ENCODE peak calls at places on chromosomes 11 and 22, in six cellular contexts. One of them, this sample, is unnamed.

GRCh38 chr11:117076941-117077659 is 21.1 kb downstream of the SIK3 start:
- DNase-seq in body of pancreas: no peak
- DNase-seq in WERI-Rb-1: no peak
- DNase-seq in thoracic aorta: no peak
- DNase-seq in nephron progenitor cell: no peak
- DNase-seq in mammary epithelial cell: no peak
- DNase-seq in this sample: no peak

GRCh38 chr11:24312464-24313238 is 184.2 kb upstream of the LUZP2 start:
- DNase-seq in body of pancreas: no peak
- DNase-seq in WERI-Rb-1: no peak
- DNase-seq in thoracic aorta: no peak
- DNase-seq in nephron progenitor cell: no peak
- DNase-seq in mammary epithelial cell: no peak
- DNase-seq in this sample: no peak

GRCh38 chr11:65045061-65045460 is 4.1 kb downstream of the SAC3D1 start:
- DNase-seq in body of pancreas: no peak
- DNase-seq in WERI-Rb-1: no peak
- DNase-seq in thoracic aorta: no peak
- DNase-seq in nephron progenitor cell: no peak
- DNase-seq in mammary epithelial cell: no peak
- DNase-seq in this sample: no peak

GRCh38 chr11:23570828-23571227 is 710.6 kb upstream of the CCDC179 start:
- DNase-seq in body of pancreas: no peak
- DNase-seq in WERI-Rb-1: no peak
- DNase-seq in thoracic aorta: no peak
- DNase-seq in nephron progenitor cell: no peak
- DNase-seq in mammary epithelial cell: no peak
- DNase-seq in this sample: peak; percentile 54

GRCh38 chr11:36508743-36509142 is 1.3 kb downstream of the TRAF6 start:
- DNase-seq in body of pancreas: no peak
- DNase-seq in WERI-Rb-1: no peak
- DNase-seq in thoracic aorta: no peak
- DNase-seq in nephron progenitor cell: no peak
- DNase-seq in mammary epithelial cell: peak; percentile 14
- DNase-seq in this sample: peak; percentile 15

GRCh38 chr22:27507066-27507715 is 294.4 kb downstream of the MN1 start:
- DNase-seq in body of pancreas: no peak
- DNase-seq in WERI-Rb-1: no peak
- DNase-seq in thoracic aorta: no peak
- DNase-seq in nephron progenitor cell: no peak
- DNase-seq in mammary epithelial cell: no peak
- DNase-seq in this sample: peak; percentile 43

GRCh38 chr11:71418643-71419042 is 29.6 kb downstream of the DHCR7 start:
- DNase-seq in body of pancreas: no peak
- DNase-seq in WERI-Rb-1: no peak
- DNase-seq in thoracic aorta: no peak
- DNase-seq in nephron progenitor cell: no peak
- DNase-seq in mammary epithelial cell: no peak
- DNase-seq in this sample: no peak

GRCh38 chr22:31177420-31178162 is 17.6 kb downstream of the RNF185 start:
- DNase-seq in body of pancreas: no peak
- DNase-seq in WERI-Rb-1: no peak
- DNase-seq in thoracic aorta: peak; percentile 51
- DNase-seq in nephron progenitor cell: no peak
- DNase-seq in mammary epithelial cell: peak; percentile 96
- DNase-seq in this sample: peak; percentile 25

GRCh38 chr11:114319716-114320328 is 23.6 kb downstream of the NNMT start:
- DNase-seq in body of pancreas: no peak
- DNase-seq in WERI-Rb-1: no peak
- DNase-seq in thoracic aorta: no peak
- DNase-seq in nephron progenitor cell: no peak
- DNase-seq in mammary epithelial cell: no peak
- DNase-seq in this sample: no peak

GRCh38 chr11:58867556-58867955 is 23.1 kb upstream of the GLYATL2 start:
- DNase-seq in body of pancreas: no peak
- DNase-seq in WERI-Rb-1: no peak
- DNase-seq in thoracic aorta: no peak
- DNase-seq in nephron progenitor cell: no peak
- DNase-seq in mammary epithelial cell: peak; percentile 53
- DNase-seq in this sample: peak; percentile 27

GRCh38 chr22:28402539-28402938 is 277.1 kb downstream of the TTC28 start:
- DNase-seq in body of pancreas: no peak
- DNase-seq in WERI-Rb-1: no peak
- DNase-seq in thoracic aorta: no peak
- DNase-seq in nephron progenitor cell: no peak
- DNase-seq in mammary epithelial cell: no peak
- DNase-seq in this sample: no peak

GRCh38 chr11:18791175-18792065 is at the start of gene PTPN5:
- DNase-seq in body of pancreas: no peak
- DNase-seq in WERI-Rb-1: peak; percentile 20
- DNase-seq in thoracic aorta: no peak
- DNase-seq in nephron progenitor cell: peak; percentile 73
- DNase-seq in mammary epithelial cell: peak; percentile 14
- DNase-seq in this sample: no peak

GRCh38 chr11:10499452-10500262 is 41.3 kb downstream of the RNF141 start:
- DNase-seq in body of pancreas: no peak
- DNase-seq in WERI-Rb-1: no peak
- DNase-seq in thoracic aorta: no peak
- DNase-seq in nephron progenitor cell: no peak
- DNase-seq in mammary epithelial cell: no peak
- DNase-seq in this sample: no peak

GRCh38 chr11:35177370-35177769 is 38.4 kb downstream of the CD44 start:
- DNase-seq in body of pancreas: no peak
- DNase-seq in WERI-Rb-1: no peak
- DNase-seq in thoracic aorta: no peak
- DNase-seq in nephron progenitor cell: peak; percentile 5
- DNase-seq in mammary epithelial cell: no peak
- DNase-seq in this sample: no peak

GRCh38 chr11:84019576-84020194 is 733.5 kb upstream of the CCDC90B start:
- DNase-seq in body of pancreas: no peak
- DNase-seq in WERI-Rb-1: no peak
- DNase-seq in thoracic aorta: no peak
- DNase-seq in nephron progenitor cell: no peak
- DNase-seq in mammary epithelial cell: peak; percentile 0
- DNase-seq in this sample: peak; percentile 10

GRCh38 chr11:99160447-99160846 is 139.7 kb downstream of the CNTN5 start:
- DNase-seq in body of pancreas: no peak
- DNase-seq in WERI-Rb-1: no peak
- DNase-seq in thoracic aorta: no peak
- DNase-seq in nephron progenitor cell: no peak
- DNase-seq in mammary epithelial cell: no peak
- DNase-seq in this sample: no peak

GRCh38 chr11:10307022-10307410 is 2.1 kb downstream of the ADM start:
- DNase-seq in body of pancreas: no peak
- DNase-seq in WERI-Rb-1: no peak
- DNase-seq in thoracic aorta: no peak
- DNase-seq in nephron progenitor cell: no peak
- DNase-seq in mammary epithelial cell: no peak
- DNase-seq in this sample: peak; percentile 89

GRCh38 chr22:45061332-45061731 is 51.5 kb upstream of the PHF21B start:
- DNase-seq in body of pancreas: no peak
- DNase-seq in WERI-Rb-1: no peak
- DNase-seq in thoracic aorta: no peak
- DNase-seq in nephron progenitor cell: no peak
- DNase-seq in mammary epithelial cell: no peak
- DNase-seq in this sample: no peak

GRCh38 chr11:5808500-5809121 is at the start of gene OR52N2:
- DNase-seq in body of pancreas: peak; percentile 79
- DNase-seq in WERI-Rb-1: peak; percentile 59
- DNase-seq in thoracic aorta: no peak
- DNase-seq in nephron progenitor cell: peak; percentile 80
- DNase-seq in mammary epithelial cell: peak; percentile 51
- DNase-seq in this sample: peak; percentile 79

GRCh38 chr11:2992234-2992999 is at the start of gene NAP1L4:
- DNase-seq in body of pancreas: peak; percentile 97
- DNase-seq in WERI-Rb-1: peak; percentile 97
- DNase-seq in thoracic aorta: peak; percentile 88
- DNase-seq in nephron progenitor cell: peak; percentile 98
- DNase-seq in mammary epithelial cell: peak; percentile 95
- DNase-seq in this sample: peak; percentile 98

DNA sequence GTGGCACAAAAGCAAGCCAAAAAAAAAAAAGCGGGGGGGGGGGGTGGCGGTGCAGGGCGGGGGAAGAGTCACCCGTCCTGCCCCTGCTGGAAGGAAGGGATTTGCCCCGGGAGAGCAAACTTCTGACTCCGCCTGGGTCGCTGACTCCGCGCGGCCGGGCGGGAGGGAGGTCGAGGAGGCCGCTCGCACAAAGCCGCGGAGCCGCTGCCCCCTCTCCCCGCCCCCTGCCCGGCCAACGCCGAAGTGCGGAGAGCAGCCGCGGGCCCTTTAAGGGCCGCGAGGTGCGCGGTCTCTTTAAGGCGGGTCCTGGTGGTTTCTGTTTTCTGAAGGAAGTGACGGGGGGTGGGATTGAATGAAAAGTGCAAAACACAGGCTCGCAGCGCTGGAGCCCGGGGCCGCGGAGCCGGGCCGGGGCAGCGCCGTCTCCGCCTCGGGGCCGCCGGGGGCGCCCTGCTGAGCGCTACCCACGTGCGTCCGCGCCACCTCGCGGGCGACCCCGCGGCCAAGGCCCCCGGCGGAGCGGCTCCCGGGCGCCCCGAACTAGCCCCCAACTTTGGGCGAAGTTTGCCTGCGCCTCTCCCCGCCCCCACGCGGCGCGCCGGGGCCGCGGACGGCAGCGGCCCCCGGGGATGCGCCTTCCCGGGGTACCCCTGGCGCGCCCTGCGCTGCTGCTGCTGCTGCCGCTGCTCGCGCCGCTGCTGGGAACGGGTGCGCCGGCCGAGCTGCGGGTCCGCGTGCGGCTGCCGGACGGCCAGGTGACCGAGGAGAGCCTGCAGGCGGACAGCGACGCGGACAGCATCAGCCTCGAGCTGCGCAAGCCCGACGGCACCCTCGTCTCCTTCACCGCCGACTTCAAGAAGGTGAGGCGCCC is at the start of gene OAF:
- DNase-seq in body of pancreas: peak; percentile 88
- DNase-seq in WERI-Rb-1: peak; percentile 61
- DNase-seq in thoracic aorta: no peak
- DNase-seq in nephron progenitor cell: peak; percentile 85
- DNase-seq in mammary epithelial cell: peak; percentile 80
- DNase-seq in this sample: peak; percentile 89
- TF ChIP-seq CTCF in body of pancreas: peak; percentile 55
- TF ChIP-seq CTCF in WERI-Rb-1: peak; percentile 6
- TF ChIP-seq CTCF in thoracic aorta: peak; percentile 17
- TF ChIP-seq CTCF in nephron progenitor cell: no peak
- TF ChIP-seq CTCF in mammary epithelial cell: peak; percentile 13
- TF ChIP-seq CTCF in this sample: peak; percentile 11

DNA sequence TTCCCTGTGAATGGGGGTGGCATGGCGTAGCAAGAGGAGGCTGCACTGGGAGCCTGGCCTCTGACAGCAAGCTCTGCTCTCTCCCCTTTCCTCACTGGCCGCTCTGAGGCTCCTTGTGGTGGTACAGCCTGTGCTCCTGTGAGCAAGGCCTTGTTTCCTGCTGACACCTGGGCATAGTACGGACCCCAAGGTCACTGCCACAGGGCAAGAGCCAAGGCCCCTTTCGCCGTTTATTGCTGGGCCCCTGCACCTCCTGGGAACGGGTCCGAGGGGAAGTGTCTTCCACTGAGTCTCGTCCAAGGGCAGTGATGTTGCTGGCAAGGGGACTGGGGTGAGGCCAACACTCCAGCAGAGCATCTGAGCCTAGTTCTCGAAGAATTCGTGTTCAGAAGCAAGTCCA is 15.8 kb upstream of the TTLL12 start:
- DNase-seq in body of pancreas: no peak
- DNase-seq in WERI-Rb-1: no peak
- DNase-seq in thoracic aorta: no peak
- DNase-seq in nephron progenitor cell: no peak
- DNase-seq in mammary epithelial cell: no peak
- DNase-seq in this sample: no peak
- TF ChIP-seq CTCF in body of pancreas: no peak
- TF ChIP-seq CTCF in WERI-Rb-1: no peak
- TF ChIP-seq CTCF in thoracic aorta: no peak
- TF ChIP-seq CTCF in nephron progenitor cell: no peak
- TF ChIP-seq CTCF in mammary epithelial cell: no peak
- TF ChIP-seq CTCF in this sample: no peak

GRCh38 chr11:134558916-134559616 is 147.0 kb upstream of the B3GAT1 start:
- DNase-seq in body of pancreas: no peak
- DNase-seq in WERI-Rb-1: no peak
- DNase-seq in thoracic aorta: no peak
- DNase-seq in nephron progenitor cell: no peak
- DNase-seq in mammary epithelial cell: no peak
- DNase-seq in this sample: no peak
- TF ChIP-seq CTCF in body of pancreas: no peak
- TF ChIP-seq CTCF in WERI-Rb-1: no peak
- TF ChIP-seq CTCF in thoracic aorta: no peak
- TF ChIP-seq CTCF in nephron progenitor cell: no peak
- TF ChIP-seq CTCF in mammary epithelial cell: no peak
- TF ChIP-seq CTCF in this sample: no peak

GRCh38 chr11:67118059-67118766 is 850 bp upstream of the KDM2A start:
- DNase-seq in body of pancreas: peak; percentile 39
- DNase-seq in WERI-Rb-1: peak; percentile 60
- DNase-seq in thoracic aorta: no peak
- DNase-seq in nephron progenitor cell: peak; percentile 61
- DNase-seq in mammary epithelial cell: no peak
- DNase-seq in this sample: no peak

GRCh38 chr11:67120456-67120855 is 1.4 kb downstream of the KDM2A start:
- DNase-seq in body of pancreas: no peak
- DNase-seq in WERI-Rb-1: no peak
- DNase-seq in thoracic aorta: no peak
- DNase-seq in nephron progenitor cell: no peak
- DNase-seq in mammary epithelial cell: no peak
- DNase-seq in this sample: no peak

GRCh38 chr11:67119577-67120391 is 721 bp downstream of the KDM2A start:
- DNase-seq in body of pancreas: peak; percentile 18
- DNase-seq in WERI-Rb-1: no peak
- DNase-seq in thoracic aorta: no peak
- DNase-seq in nephron progenitor cell: peak; percentile 51
- DNase-seq in mammary epithelial cell: peak; percentile 20
- DNase-seq in this sample: peak; percentile 32

GRCh38 chr11:67118801-67119576 is at the start of gene KDM2A:
- DNase-seq in body of pancreas: peak; percentile 100
- DNase-seq in WERI-Rb-1: peak; percentile 99
- DNase-seq in thoracic aorta: peak; percentile 98
- DNase-seq in nephron progenitor cell: peak; percentile 99
- DNase-seq in mammary epithelial cell: peak; percentile 97
- DNase-seq in this sample: peak; percentile 99

DNA sequence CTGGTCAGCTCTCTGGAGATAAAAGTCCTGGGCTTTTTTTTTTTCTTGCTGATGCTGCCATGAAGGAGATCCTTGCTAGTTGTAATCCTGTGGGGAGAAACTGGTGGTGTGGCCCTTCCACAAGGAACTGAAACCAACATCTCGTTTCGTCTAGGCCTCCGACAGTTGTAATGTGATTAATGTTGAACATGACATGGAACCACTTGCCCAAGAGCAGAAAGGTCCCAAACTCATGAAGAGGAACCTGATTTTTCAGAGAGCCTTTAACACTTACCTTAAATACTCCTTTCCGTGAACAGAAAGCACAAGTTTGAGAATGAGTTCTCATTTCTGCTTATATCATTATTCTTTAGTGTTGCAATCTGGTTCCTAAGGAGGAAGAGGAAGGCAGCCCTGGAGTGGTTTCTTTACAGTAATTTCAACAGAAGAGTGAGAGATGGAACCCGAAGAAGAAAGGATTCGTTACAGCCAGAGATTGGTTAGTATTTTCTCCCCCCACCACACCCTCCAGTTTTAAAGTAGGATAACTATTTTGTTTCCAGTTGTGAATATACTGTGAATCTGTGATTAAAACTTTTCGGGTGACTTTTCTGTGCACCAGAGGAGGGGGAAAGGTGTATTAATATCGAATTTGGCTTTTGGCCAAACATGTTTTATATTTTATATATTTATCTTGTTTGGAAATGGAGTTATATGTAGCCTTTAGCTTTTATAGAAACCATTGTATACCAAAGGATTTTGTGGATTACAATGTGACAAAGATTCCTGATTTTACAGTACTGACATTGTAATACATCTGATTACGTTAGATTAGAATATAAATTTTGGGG is 2.0 kb downstream of the KDM2A start:
- DNase-seq in body of pancreas: peak; percentile 63
- DNase-seq in WERI-Rb-1: no peak
- DNase-seq in thoracic aorta: no peak
- DNase-seq in nephron progenitor cell: no peak
- DNase-seq in mammary epithelial cell: peak; percentile 56
- DNase-seq in this sample: peak; percentile 43
- TF ChIP-seq CTCF in body of pancreas: no peak
- TF ChIP-seq CTCF in WERI-Rb-1: no peak
- TF ChIP-seq CTCF in thoracic aorta: no peak
- TF ChIP-seq CTCF in nephron progenitor cell: no peak
- TF ChIP-seq CTCF in mammary epithelial cell: no peak
- TF ChIP-seq CTCF in this sample: no peak

This sample was measured in PC-3.